ENCODE peak calls at places on chromosomes 7 and 10, in seven cellular contexts. W, N, A, D, L, O and Y are unnamed samples.
A peak's percentile ranks its signal among the peaks of the same experiment; 100 is the strongest.

GRCh38 chr7:29812185-29812876 is 6.0 kb downstream of the WIPF3 start:
- DNase-seq in W (no peak), N (no peak), A (no peak), D (no peak), L (no peak), O (no peak), Y (no peak)

GRCh38 chr10:103238506-103239252 is 7.0 kb upstream of the RPEL1 start:
- DNase-seq in W (no peak), N (no peak), A (no peak), D (peak; percentile 63), L (no peak), O (peak; percentile 87), Y (peak; percentile 42)

GRCh38 chr10:37856881-37857286 is 526 bp downstream of the ZNF248 start:
- DNase-seq in W (no peak), N (peak; percentile 18), A (peak; percentile 40), D (no peak), L (peak; percentile 17), O (peak; percentile 35), Y (peak; percentile 57)

GRCh38 chr10:114301951-114302710 is 63.1 kb downstream of the VWA2 start:
- DNase-seq in W (no peak), N (peak; percentile 34), A (no peak), D (no peak), L (no peak), O (no peak), Y (peak; percentile 87)

GRCh38 chr10:54402576-54402975 is 398.5 kb downstream of the PCDH15 start:
- DNase-seq in W (no peak), N (no peak), A (no peak), D (peak; percentile 11), L (no peak), O (peak; percentile 25), Y (no peak)

GRCh38 chr10:13877154-13877909 is 290.6 kb downstream of the PRPF18 start:
- DNase-seq in W (no peak), N (peak; percentile 65), A (no peak), D (peak; percentile 5), L (no peak), O (no peak), Y (peak; percentile 85)

GRCh38 chr7:35261041-35261440 is 7.1 kb upstream of the TBX20 start:
- DNase-seq in W (no peak), N (no peak), A (no peak), D (no peak), L (no peak), O (no peak), Y (peak; percentile 62)

GRCh38 chr10:3636356-3637181 is 148.4 kb downstream of the KLF6 start:
- DNase-seq in W (no peak), N (no peak), A (no peak), D (no peak), L (peak; percentile 32), O (no peak), Y (no peak)

GRCh38 chr10:117627561-117627960 is 85.0 kb downstream of the EMX2 start:
- DNase-seq in W (no peak), N (no peak), A (no peak), D (no peak), L (no peak), O (no peak), Y (no peak)

GRCh38 chr10:75035975-75036708 is 75.3 kb upstream of the SAMD8 start:
- DNase-seq in W (no peak), N (no peak), A (no peak), D (no peak), L (no peak), O (no peak), Y (no peak)

GRCh38 chr7:47500103-47500563 is 81.8 kb downstream of the TNS3 start:
- DNase-seq in W (no peak), N (no peak), A (no peak), D (peak; percentile 82), L (peak; percentile 49), O (peak; percentile 65), Y (no peak)

GRCh38 chr7:151819826-151820225 is 57.1 kb downstream of the PRKAG2 start:
- DNase-seq in W (no peak), N (no peak), A (no peak), D (no peak), L (peak; percentile 69), O (peak; percentile 75), Y (no peak)

GRCh38 chr10:102065561-102066420 is 642 bp downstream of the HPS6 start:
- DNase-seq in W (no peak), N (peak; percentile 55), A (peak; percentile 38), D (no peak), L (peak; percentile 67), O (peak; percentile 46), Y (peak; percentile 46)

GRCh38 chr7:17090751-17091150 is 207.7 kb upstream of the AHR start:
- DNase-seq in W (no peak), N (no peak), A (no peak), D (no peak), L (no peak), O (no peak), Y (no peak)

GRCh38 chr7:156230576-156230975 is 410.0 kb upstream of the RNF32 start:
- DNase-seq in W (no peak), N (no peak), A (no peak), D (no peak), L (no peak), O (no peak), Y (no peak)

GRCh38 chr7:19519443-19519977 is 189.3 kb downstream of the POLR1F start:
- DNase-seq in W (no peak), N (peak; percentile 7), A (no peak), D (no peak), L (no peak), O (no peak), Y (no peak)

GRCh38 chr7:1928555-1929348 is 258.7 kb downstream of the ELFN1 start:
- DNase-seq in W (no peak), N (peak; percentile 7), A (peak; percentile 58), D (no peak), L (peak; percentile 94), O (peak; percentile 85), Y (peak; percentile 42)

GRCh38 chr7:1925973-1926907 is 256.2 kb downstream of the ELFN1 start:
- DNase-seq in W (no peak), N (no peak), A (no peak), D (no peak), L (no peak), O (no peak), Y (no peak)

GRCh38 chr7:1930381-1931065 is 260.4 kb downstream of the ELFN1 start:
- DNase-seq in W (no peak), N (no peak), A (no peak), D (no peak), L (no peak), O (no peak), Y (peak; percentile 48)

GRCh38 chr7:1926908-1927306 is 256.8 kb downstream of the ELFN1 start:
- DNase-seq in W (no peak), N (no peak), A (no peak), D (no peak), L (no peak), O (no peak), Y (no peak)

GRCh38 chr7:1927942-1928341 is 257.9 kb downstream of the ELFN1 start:
- DNase-seq in W (no peak), N (peak; percentile 1), A (no peak), D (no peak), L (peak; percentile 31), O (no peak), Y (peak; percentile 27)
- H3K4me1 ChIP-seq in W (peaks cover 5% of the 10 kb centered on the region), N (no peaks in the 10 kb centered on the region), A (peaks cover 7% of the 10 kb centered on the region), D (no peaks in the 10 kb centered on the region), L (no peaks in the 10 kb centered on the region), O (peaks cover 8% of the 10 kb centered on the region), Y (no peaks in the 10 kb centered on the region)

GRCh38 chr7:91265693-91266066 is 1.4 kb downstream of the FZD1 start:
- DNase-seq in W (no peak), N (peak; percentile 20), A (no peak), D (no peak), L (peak; percentile 22), O (peak; percentile 38), Y (no peak)

GRCh38 chr7:91266067-91266930 is 2.1 kb downstream of the FZD1 start:
- DNase-seq in W (no peak), N (peak; percentile 35), A (peak; percentile 40), D (no peak), L (peak; percentile 49), O (peak; percentile 19), Y (peak; percentile 82)

GRCh38 chr7:91264924-91265681 is 870 bp downstream of the FZD1 start:
- DNase-seq in W (peak; percentile 67), N (peak; percentile 59), A (peak; percentile 49), D (no peak), L (peak; percentile 56), O (peak; percentile 59), Y (peak; percentile 62)

GRCh38 chr7:91264083-91264923 is at the start of gene FZD1:
- DNase-seq in W (peak; percentile 96), N (peak; percentile 96), A (peak; percentile 97), D (peak; percentile 84), L (peak; percentile 97), O (peak; percentile 94), Y (peak; percentile 98)

DNA sequence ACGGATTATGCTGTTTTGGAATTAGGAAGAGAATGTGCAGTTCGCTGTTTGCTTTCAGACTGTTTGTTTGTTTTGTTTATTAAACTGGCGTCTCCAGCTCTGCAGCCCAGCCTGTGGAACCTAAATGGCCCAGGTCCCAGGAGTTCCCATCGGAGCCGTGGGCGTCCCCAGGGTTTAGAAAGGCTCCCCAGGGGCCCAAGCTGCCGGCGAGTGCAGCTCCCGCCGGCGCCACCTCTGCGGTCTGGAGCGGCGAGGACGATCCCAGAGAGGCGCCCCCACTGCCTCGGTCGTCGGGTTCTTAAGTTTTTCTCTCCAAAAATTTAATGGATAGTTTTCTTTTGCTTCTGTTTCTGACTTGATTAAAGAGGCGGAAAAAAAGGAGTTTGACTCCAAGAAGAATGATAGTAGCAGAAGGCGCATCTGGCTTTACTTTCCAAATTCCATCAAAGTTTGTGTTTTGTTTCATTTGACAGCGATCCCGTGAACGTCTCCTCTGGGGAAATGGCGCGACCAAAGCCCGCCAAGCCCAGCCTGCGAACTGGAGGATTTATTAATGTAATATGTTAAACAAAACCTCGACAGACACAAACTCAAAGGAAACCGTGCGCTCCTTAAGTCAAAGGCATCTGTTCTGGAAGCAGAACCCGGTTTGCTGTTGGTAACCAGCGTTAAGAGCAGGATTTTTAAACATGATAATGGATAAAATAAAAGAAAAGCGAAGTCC is 712 bp upstream of the FZD1 start:
- DNase-seq in W (no peak), N (peak; percentile 59), A (peak; percentile 49), D (no peak), L (peak; percentile 51), O (peak; percentile 35), Y (peak; percentile 86)
- H3K4me3 ChIP-seq in W (peak overlapping the region; percentile 79), N (peak overlapping the region; percentile 80), A (peak overlapping the region; percentile 71), D (peak overlapping the region; percentile 68), L (peak overlapping the region; percentile 75), O (peak overlapping the region; percentile 2), Y (peak overlapping the region; percentile 74)

GRCh38 chr10:70277396-70278030 is 6.3 kb downstream of the NPFFR1 start:
- DNase-seq in W (no peak), N (no peak), A (no peak), D (no peak), L (no peak), O (no peak), Y (no peak)
- H3K4me1 ChIP-seq in W (no peaks in the 10 kb centered on the region), N (no peaks in the 10 kb centered on the region), A (peaks cover 16% of the 10 kb centered on the region), D (peaks cover 3% of the 10 kb centered on the region), L (no peaks in the 10 kb centered on the region), O (no peaks in the 10 kb centered on the region), Y (no peaks in the 10 kb centered on the region)

DNA sequence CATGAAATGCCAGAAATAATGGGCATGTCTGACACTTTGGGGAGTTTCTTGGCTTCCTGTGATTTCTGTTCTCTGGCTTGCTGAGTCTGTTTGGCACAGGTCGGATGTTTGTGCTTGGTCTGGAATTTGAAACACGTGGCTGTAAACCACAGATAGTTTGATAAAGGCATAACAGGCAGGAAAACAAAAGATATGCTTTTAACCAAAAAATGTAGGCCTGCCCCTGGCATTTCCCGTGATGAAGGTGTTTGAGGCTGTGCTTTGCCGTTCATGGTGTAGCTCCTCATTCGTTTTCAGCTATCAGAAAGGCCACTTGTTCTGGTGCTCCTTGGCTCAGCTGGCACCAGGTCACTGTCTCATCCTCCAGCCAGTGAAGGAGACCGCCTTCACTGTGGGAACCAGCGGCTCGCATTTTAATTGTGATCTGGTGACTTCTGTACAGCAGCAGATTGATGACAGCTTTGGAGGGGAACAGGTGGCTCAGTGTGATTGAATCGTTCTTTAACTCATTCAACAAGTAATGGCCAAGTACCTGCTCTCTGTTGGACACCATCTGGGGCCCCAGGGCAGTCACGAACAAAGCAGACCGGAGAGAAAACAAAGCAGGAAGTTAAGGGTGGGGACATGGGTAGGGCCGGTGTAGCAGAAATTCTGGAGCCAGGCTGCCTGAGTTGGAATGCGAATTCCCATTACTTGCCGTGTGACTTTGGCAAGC is 111.5 kb downstream of the CCNY start:
- DNase-seq in W (no peak), N (no peak), A (peak; percentile 41), D (peak; percentile 86), L (no peak), O (peak; percentile 40), Y (no peak)
- H3K4me3 ChIP-seq in W (no peak overlapping the region), N (no peak overlapping the region), A (no peak overlapping the region), D (peak overlapping the region; percentile 60), L (no peak overlapping the region), O (no peak overlapping the region), Y (no peak overlapping the region)